ENCODE peak calls at places on chromosomes 13 and 19, in ten cellular contexts. P is HEK293T; Q is ELR; V is CD4-positive, alpha-beta memory T cell; F is RCC 7860; C is adrenal gland; J is tibial nerve; N is ELF-1; Z is posterior cingulate gyrus; S is GM03348. I is an unnamed sample.

GRCh38 chr13:41751734-41752445 is 209.0 kb downstream of the VWA8 start:
- DNase-seq in P (no peak), Q (no peak), V (no peak), F (no peak), C (no peak), J (no peak), N (no peak), Z (no peak), S (no peak), I (no peak)

GRCh38 chr13:75946746-75947397 is 310.7 kb downstream of the LMO7 start:
- DNase-seq in P (no peak), Q (no peak), V (no peak), F (no peak), C (no peak), J (no peak), N (no peak), Z (no peak), S (no peak), I (no peak)

GRCh38 chr19:6532244-6532999 is 1.6 kb downstream of the TNFSF9 start:
- DNase-seq in P (no peak), Q (no peak), V (no peak), F (no peak), C (no peak), J (no peak), N (no peak), Z (no peak), S (no peak), I (no peak)

GRCh38 chr19:51325161-51325979 is 13.9 kb downstream of the IGLON5 start:
- DNase-seq in P (no peak), Q (no peak), V (no peak), F (no peak), C (no peak), J (no peak), N (no peak), Z (peak), S (no peak), I (no peak)

GRCh38 chr13:55566334-55566733 is 1574.4 kb upstream of the PRR20A start:
- DNase-seq in P (no peak), Q (no peak), V (no peak), F (no peak), C (no peak), J (no peak), N (no peak), Z (no peak), S (no peak), I (no peak)

GRCh38 chr13:26656919-26657318 is 99.4 kb downstream of the WASF3 start:
- DNase-seq in P (no peak), Q (peak), V (no peak), F (no peak), C (peak), J (no peak), N (no peak), Z (no peak), S (no peak), I (no peak)

GRCh38 chr13:114109646-114110045 is 22.8 kb downstream of the RASA3 start:
- DNase-seq in P (no peak), Q (no peak), V (peak), F (no peak), C (peak), J (peak), N (peak), Z (peak), S (no peak), I (peak)

GRCh38 chr19:35545855-35546381 is 492 bp downstream of the TMEM147 start:
- DNase-seq in P (peak), Q (peak), V (peak), F (no peak), C (peak), J (no peak), N (no peak), Z (peak), S (peak), I (no peak)

GRCh38 chr13:31870511-31870910 is 131.2 kb downstream of the RXFP2 start:
- DNase-seq in P (no peak), Q (no peak), V (peak), F (no peak), C (no peak), J (no peak), N (no peak), Z (no peak), S (no peak), I (no peak)

GRCh38 chr19:15945301-15945700 is 3.5 kb upstream of the OR10H4 start:
- DNase-seq in P (no peak), Q (no peak), V (no peak), F (no peak), C (peak), J (no peak), N (no peak), Z (no peak), S (no peak), I (no peak)

GRCh38 chr19:919157-920050 is 2.3 kb downstream of the KISS1R start:
- DNase-seq in P (no peak), Q (no peak), V (peak), F (no peak), C (no peak), J (no peak), N (peak), Z (no peak), S (no peak), I (no peak)

GRCh38 chr13:76542176-76542575 is 344.0 kb downstream of the KCTD12 start:
- DNase-seq in P (no peak), Q (no peak), V (no peak), F (no peak), C (no peak), J (no peak), N (no peak), Z (no peak), S (no peak), I (no peak)

GRCh38 chr19:4660181-4660791 is 9.9 kb downstream of the MYDGF start:
- DNase-seq in P (peak), Q (peak), V (no peak), F (no peak), C (peak), J (no peak), N (peak), Z (no peak), S (no peak), I (no peak)

GRCh38 chr13:50401721-50402510 is 386.7 kb downstream of the KCNRG start:
- DNase-seq in P (no peak), Q (peak), V (no peak), F (no peak), C (no peak), J (no peak), N (no peak), Z (no peak), S (no peak), I (no peak)

GRCh38 chr19:57675881-57676280 is 5.9 kb upstream of the ZNF551 start:
- DNase-seq in P (no peak), Q (no peak), V (no peak), F (no peak), C (no peak), J (no peak), N (no peak), Z (no peak), S (peak), I (no peak)

GRCh38 chr13:40770609-40770933 is 419 bp downstream of the MRPS31 start:
- DNase-seq in P (no peak), Q (no peak), V (no peak), F (no peak), C (no peak), J (no peak), N (no peak), Z (no peak), S (no peak), I (no peak)

GRCh38 chr19:47514151-47514868 is 553 bp downstream of the NAPA start:
- DNase-seq in P (no peak), Q (peak), V (no peak), F (no peak), C (peak), J (no peak), N (no peak), Z (peak), S (no peak), I (no peak)

GRCh38 chr19:1945899-1946298 is 4.9 kb downstream of the CSNK1G2 start:
- DNase-seq in P (peak), Q (peak), V (no peak), F (no peak), C (peak), J (no peak), N (peak), Z (peak), S (peak), I (no peak)

GRCh38 chr19:4352701-4353121 is 9.3 kb downstream of the MPND start:
- DNase-seq in P (peak), Q (peak), V (peak), F (no peak), C (peak), J (no peak), N (peak), Z (peak), S (peak), I (no peak)

GRCh38 chr13:113616281-113616906 is 31.8 kb downstream of the TFDP1 start:
- DNase-seq in P (no peak), Q (no peak), V (no peak), F (no peak), C (no peak), J (no peak), N (no peak), Z (peak), S (no peak), I (no peak)

I was measured in gastrocnemius medialis.